ENCODE peak calls at places on chromosomes 16 and 17, in eight cellular contexts. H is Caco-2, K is endothelial cell, J is adrenal gland, B is dorsolateral prefrontal cortex, Q is omental fat pad, Y is neural progenitor cell, R is cardiac muscle cell. C is an unnamed sample.

GRCh38 chr16:14564881-14565687 is 65.0 kb downstream of the PARN start:
- DNase-seq in Q (no peak), K (no peak), Y (no peak), B (no peak), H (no peak), R (no peak), J (no peak), C (no peak)

GRCh38 chr17:81429353-81429774 is 34.1 kb downstream of the BAHCC1 start:
- DNase-seq in J (peak), Y (no peak), Q (no peak), R (no peak), B (peak), K (no peak), H (no peak), C (no peak)

GRCh38 chr16:20879175-20880053 is 20.7 kb downstream of the DCUN1D3 start:
- DNase-seq in J (no peak), B (no peak), H (no peak), Q (no peak), Y (no peak), R (no peak), K (no peak), C (no peak)

GRCh38 chr16:75099738-75100615 is 16.6 kb downstream of the LDHD start:
- DNase-seq in Y (no peak), Q (no peak), H (no peak), R (no peak), J (no peak), K (no peak), B (no peak), C (no peak)

GRCh38 chr17:41404024-41404651 is 6.7 kb upstream of the KRT31 start:
- DNase-seq in K (no peak), Q (no peak), J (peak), H (no peak), R (no peak), Y (no peak), B (no peak), C (no peak)

GRCh38 chr16:69276143-69277115 is 34.7 kb upstream of the VPS4A start:
- DNase-seq in Y (no peak), R (no peak), B (no peak), Q (no peak), H (no peak), J (peak), K (no peak), C (no peak)

GRCh38 chr17:13601776-13602551 is at the start of gene HS3ST3A1:
- DNase-seq in R (peak), Q (no peak), J (peak), K (peak), B (no peak), Y (peak), H (no peak), C (no peak)

GRCh38 chr17:6473128-6473767 is 29.0 kb downstream of the PIMREG start:
- DNase-seq in Q (peak), K (peak), Y (peak), B (peak), H (peak), R (peak), J (peak), C (peak)

GRCh38 chr17:39527220-39527813 is 66.0 kb downstream of the CDK12 start:
- DNase-seq in B (no peak), R (peak), Y (peak), Q (no peak), K (peak), J (no peak), H (peak), C (no peak)

GRCh38 chr16:87635541-87636049 is 33.3 kb downstream of the JPH3 start:
- DNase-seq in K (peak), R (peak), Y (peak), B (peak), H (peak), Q (no peak), J (peak), C (no peak)

GRCh38 chr17:11935734-11936406 is 61.4 kb downstream of the ZNF18 start:
- DNase-seq in J (peak), Y (peak), K (peak), R (peak), Q (no peak), B (no peak), H (peak), C (no peak)

GRCh38 chr16:23701045-23701444 is 12.0 kb downstream of the ERN2 start:
- DNase-seq in Y (no peak), K (no peak), Q (no peak), R (no peak), B (no peak), J (no peak), H (no peak), C (no peak)

GRCh38 chr17:80099291-80100034 is 1.9 kb upstream of the GAA start:
- DNase-seq in J (no peak), R (no peak), Q (no peak), K (no peak), H (no peak), Y (no peak), B (no peak), C (no peak)

GRCh38 chr17:67139784-67140665 is 95.7 kb downstream of the CACNG1 start:
- DNase-seq in K (no peak), J (no peak), Y (peak), R (peak), Q (no peak), H (peak), B (no peak), C (no peak)

GRCh38 chr16:23952128-23953041 is 116.6 kb downstream of the PRKCB start:
- DNase-seq in Y (peak), B (no peak), J (no peak), R (peak), K (no peak), Q (no peak), H (no peak), C (no peak)

DNA sequence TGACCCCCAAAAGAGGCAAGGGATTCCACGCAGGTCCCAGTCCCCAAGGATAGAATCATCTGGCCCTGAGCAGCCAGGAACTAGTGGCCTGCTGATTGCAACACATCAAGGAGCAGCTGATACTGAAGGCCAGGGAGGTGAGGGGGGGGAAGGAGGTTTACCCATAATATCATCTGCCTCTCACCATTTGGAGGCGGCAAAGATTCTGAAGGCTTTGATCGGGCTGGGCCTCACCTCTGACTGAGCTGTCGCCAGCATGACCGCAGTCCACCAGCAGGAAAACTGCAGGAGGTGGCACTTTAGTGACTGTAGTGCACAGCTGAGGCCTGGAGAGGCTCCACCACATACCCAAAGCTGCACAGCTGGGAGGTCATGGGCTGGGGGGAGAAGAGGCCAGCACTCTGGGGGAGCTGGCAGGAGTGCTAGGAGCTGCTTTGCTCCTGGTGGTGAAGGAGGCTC is 20.5 kb upstream of the ITGA3 start:
- DNase-seq in B (no peak), Y (no peak), K (no peak), J (peak), R (no peak), H (no peak), Q (no peak), C (no peak)
- TF ChIP-seq CTCF in B (no peak), Y (no peak), K (no peak), J (peak), R (peak), H (no peak), Q (no peak), C (no peak)

GRCh38 chr17:61427567-61427966 is 24.7 kb upstream of the TBX4 start:
- DNase-seq in Q (no peak), K (no peak), R (no peak), B (no peak), J (no peak), Y (no peak), H (no peak), C (no peak)

GRCh38 chr17:61422869-61423268 is 23.2 kb downstream of the TBX2 start:
- DNase-seq in Q (no peak), H (no peak), R (no peak), B (no peak), K (no peak), J (no peak), Y (no peak), C (no peak)

GRCh38 chr17:61423967-61424649 is 24.5 kb downstream of the TBX2 start:
- DNase-seq in Y (no peak), B (no peak), R (no peak), J (no peak), H (no peak), Q (no peak), K (no peak), C (no peak)

GRCh38 chr17:61426482-61427304 is 25.5 kb upstream of the TBX4 start:
- DNase-seq in J (no peak), Y (no peak), K (no peak), H (peak), B (no peak), Q (no peak), R (no peak), C (no peak)

GRCh38 chr17:61425682-61426481 is 26.2 kb downstream of the TBX2 start:
- DNase-seq in R (no peak), B (no peak), K (no peak), J (no peak), Q (no peak), H (peak), Y (peak), C (no peak)
- TF ChIP-seq CTCF in R (no peak), B (no peak), K (no peak), J (no peak), Q (no peak), H (no peak), Y (peak), C (no peak)

GRCh38 chr16:81900014-81900413 is 111.3 kb downstream of the SDR42E1 start:
- DNase-seq in H (no peak), Y (no peak), Q (no peak), B (no peak), J (no peak), R (no peak), K (no peak), C (no peak)
- TF ChIP-seq CTCF in H (no peak), Y (no peak), Q (no peak), B (no peak), J (no peak), R (no peak), K (peak), C (no peak)

DNA sequence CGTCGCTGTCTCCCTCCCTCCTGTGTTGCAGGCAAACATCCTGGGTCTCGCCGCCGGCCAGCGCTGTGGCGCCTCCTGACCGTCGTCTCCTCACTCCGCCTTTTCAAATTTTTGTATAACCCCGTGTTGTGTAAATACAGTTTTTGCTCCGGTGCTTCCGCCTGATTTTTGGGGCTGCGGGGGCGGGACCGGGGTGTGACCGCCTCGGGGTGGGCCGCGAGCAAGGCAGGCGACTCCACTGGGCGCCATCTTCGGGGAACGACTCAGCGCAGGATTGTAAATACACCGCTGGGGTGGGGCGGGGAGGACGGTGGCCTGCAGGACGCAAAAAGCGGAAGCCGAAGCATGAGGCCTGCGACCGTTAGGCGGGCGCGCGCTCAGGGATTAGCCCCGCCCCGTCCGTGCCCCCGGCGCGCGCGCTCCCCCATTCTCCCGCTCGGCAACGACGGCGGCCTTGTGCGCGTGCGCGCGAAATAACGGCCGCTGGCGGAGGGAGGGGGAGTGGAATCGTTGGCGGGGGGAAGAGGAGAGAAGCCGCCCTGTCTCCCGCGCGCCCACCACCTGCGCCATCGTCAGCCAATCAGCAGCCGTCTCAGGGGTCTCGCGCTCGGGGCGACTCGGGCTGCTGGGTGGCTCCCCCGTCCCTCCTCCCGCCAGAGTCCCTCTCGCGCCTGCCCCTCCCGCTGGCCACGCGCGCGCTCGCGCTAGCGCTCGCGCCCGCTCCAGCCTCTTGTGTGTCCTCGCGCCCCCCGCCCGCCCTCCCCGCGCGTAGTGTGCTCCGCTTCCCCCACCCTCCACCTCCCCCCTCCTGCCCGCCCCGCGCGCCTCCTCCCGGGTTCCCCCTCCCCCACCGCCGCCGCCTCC is 865 bp upstream of the MAZ start:
- DNase-seq in J (peak), B (peak), K (peak), H (peak), R (peak), Q (peak), Y (peak), C (peak)
- TF ChIP-seq CTCF in J (peak), B (peak), K (no peak), H (no peak), R (no peak), Q (no peak), Y (peak), C (no peak)

GRCh38 chr16:26276289-26276688 is 584.5 kb downstream of the HS3ST4 start:
- DNase-seq in R (no peak), K (no peak), J (no peak), B (no peak), H (no peak), Y (no peak), Q (no peak), C (no peak)
- TF ChIP-seq CTCF in R (no peak), K (no peak), J (no peak), B (no peak), H (no peak), Y (no peak), Q (no peak), C (no peak)

GRCh38 chr17:78735832-78736525 is 46.1 kb downstream of the CYTH1 start:
- DNase-seq in J (no peak), R (no peak), K (no peak), Q (no peak), B (no peak), Y (no peak), H (peak), C (no peak)

GRCh38 chr17:78734841-78735641 is 47.0 kb downstream of the CYTH1 start:
- DNase-seq in Q (no peak), B (no peak), Y (no peak), R (no peak), H (peak), J (no peak), K (no peak), C (no peak)

GRCh38 chr17:78738245-78738644 is 43.8 kb downstream of the CYTH1 start:
- DNase-seq in J (no peak), H (no peak), Y (no peak), Q (no peak), K (no peak), B (no peak), R (no peak), C (no peak)

GRCh38 chr17:78737332-78737731 is 44.7 kb downstream of the CYTH1 start:
- DNase-seq in Q (no peak), H (peak), R (no peak), B (no peak), J (no peak), Y (no peak), K (no peak), C (no peak)

GRCh38 chr17:78736526-78737079 is 45.5 kb downstream of the CYTH1 start:
- DNase-seq in Q (no peak), K (no peak), J (peak), H (peak), B (no peak), Y (no peak), R (peak), C (no peak)
- TF ChIP-seq CTCF in Q (no peak), K (no peak), J (no peak), H (no peak), B (no peak), Y (no peak), R (no peak), C (no peak)

DNA sequence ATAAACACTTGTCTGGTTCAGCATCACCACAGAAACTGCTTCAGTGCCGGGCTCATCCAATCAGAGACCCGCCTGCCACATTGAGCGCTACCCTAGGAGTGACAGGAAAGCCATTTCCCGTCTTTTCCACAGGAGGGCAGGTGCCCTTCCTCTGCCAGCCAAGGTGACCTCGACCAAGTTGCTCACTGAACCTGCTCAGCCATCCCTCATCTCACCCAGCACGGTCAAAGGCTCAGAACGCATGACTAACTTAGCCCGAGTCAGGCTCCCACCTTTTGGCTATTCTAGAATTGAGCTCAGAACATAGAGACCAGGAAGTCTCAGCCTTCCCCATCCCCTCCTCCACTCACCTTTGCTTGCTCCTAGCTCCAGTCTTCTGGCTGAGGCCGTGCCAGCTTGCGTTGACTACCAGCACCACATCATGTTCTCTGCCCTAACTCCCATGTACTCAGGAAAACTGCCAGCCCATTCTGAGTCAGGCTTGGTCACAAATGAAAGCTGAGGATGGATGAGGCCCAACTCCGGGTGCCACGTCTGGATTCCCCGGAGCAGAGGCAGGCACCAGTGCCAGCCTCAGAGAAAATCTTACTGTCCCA is 15.6 kb downstream of the MRPS23 start:
- DNase-seq in Y (peak), K (no peak), H (peak), Q (no peak), B (peak), R (no peak), J (peak), C (no peak)
- TF ChIP-seq CTCF in Y (peak), K (no peak), H (no peak), Q (no peak), B (no peak), R (no peak), J (peak), C (peak)

GRCh38 chr16:79391395-79391794 is 209.1 kb downstream of the MAF start:
- DNase-seq in R (no peak), Y (no peak), Q (no peak), H (no peak), B (no peak), J (no peak), K (no peak), C (no peak)
- TF ChIP-seq CTCF in R (no peak), Y (no peak), Q (no peak), H (no peak), B (no peak), J (no peak), K (no peak), C (no peak)

C was measured in D721Med.